ENCODE peak calls at places on chromosome 6, in four cellular contexts. One of them, this sample, is unnamed.

GRCh38 chr6:79302341-79302740 is 67.9 kb upstream of the HMGN3 start:
- DNase-seq in omental fat pad: no peak
- DNase-seq in SW 1271: no peak
- DNase-seq in Calu3: peak; percentile 44
- DNase-seq in this sample: no peak

GRCh38 chr6:82951389-82951788 is 114.3 kb downstream of the UBE3D start:
- DNase-seq in omental fat pad: no peak
- DNase-seq in SW 1271: peak; percentile 22
- DNase-seq in Calu3: no peak
- DNase-seq in this sample: no peak

GRCh38 chr6:107318100-107318736 is 141.1 kb downstream of the PDSS2 start:
- DNase-seq in omental fat pad: no peak
- DNase-seq in SW 1271: peak; percentile 38
- DNase-seq in Calu3: peak; percentile 60
- DNase-seq in this sample: no peak

GRCh38 chr6:2448826-2449571 is 203.6 kb upstream of the GMDS start:
- DNase-seq in SW 1271: peak; percentile 40
- DNase-seq in Calu3: peak; percentile 45
- DNase-seq in omental fat pad: no peak
- DNase-seq in this sample: peak; percentile 50

GRCh38 chr6:143694560-143694959 is 16.8 kb downstream of the PHACTR2 start:
- DNase-seq in omental fat pad: no peak
- DNase-seq in SW 1271: no peak
- DNase-seq in Calu3: no peak
- DNase-seq in this sample: no peak

GRCh38 chr6:148239777-148240462 is 102.7 kb upstream of the SASH1 start:
- DNase-seq in omental fat pad: no peak
- DNase-seq in SW 1271: no peak
- DNase-seq in Calu3: no peak
- DNase-seq in this sample: no peak

GRCh38 chr6:54031194-54031593 is 80.0 kb upstream of the MLIP start:
- DNase-seq in Calu3: no peak
- DNase-seq in SW 1271: no peak
- DNase-seq in omental fat pad: no peak
- DNase-seq in this sample: no peak

GRCh38 chr6:35733633-35734032 is 3.2 kb upstream of the ARMC12 start:
- DNase-seq in Calu3: no peak
- DNase-seq in omental fat pad: no peak
- DNase-seq in SW 1271: no peak
- DNase-seq in this sample: no peak

GRCh38 chr6:89037156-89037900 is 43.2 kb upstream of the PNRC1 start:
- DNase-seq in omental fat pad: no peak
- DNase-seq in Calu3: no peak
- DNase-seq in SW 1271: no peak
- DNase-seq in this sample: no peak

GRCh38 chr6:3442444-3443220 is 14.2 kb downstream of the SLC22A23 start:
- DNase-seq in SW 1271: no peak
- DNase-seq in omental fat pad: no peak
- DNase-seq in Calu3: no peak
- DNase-seq in this sample: no peak